ENCODE peak calls at places on chromosomes 16 and 17, in seven cellular contexts. E is amniotic stem cell; G is Daoy; T is naive thymus-derived CD8-positive, alpha-beta T cell; N is heart right ventricle; J is stimulated activated naive CD4-positive, alpha-beta T cell treated with Interleukin-2 at 50 U/mL for 16 hours; P is endothelial cell. L is an unnamed sample.

GRCh38 chr17:16443390-16444257 is 28.3 kb downstream of the TRPV2 start:
- DNase-seq in E (no peak), G (peak; percentile 46), T (no peak), N (no peak), J (no peak), P (no peak), L (no peak)

GRCh38 chr17:80929449-80929848 is 62.2 kb upstream of the CHMP6 start:
- DNase-seq in E (no peak), G (no peak), T (no peak), N (no peak), J (no peak), P (no peak), L (no peak)

GRCh38 chr16:72464052-72464451 is 292.1 kb upstream of the PMFBP1 start:
- DNase-seq in E (no peak), G (no peak), T (no peak), N (no peak), J (no peak), P (no peak), L (no peak)

GRCh38 chr17:44149750-44150329 is 8.1 kb downstream of the HROB start:
- DNase-seq in E (no peak), G (no peak), T (no peak), N (no peak), J (no peak), P (no peak), L (no peak)

GRCh38 chr17:3730881-3731429 is 7.3 kb downstream of the HASPIN start:
- DNase-seq in E (no peak), G (no peak), T (no peak), N (no peak), J (no peak), P (no peak), L (no peak)

GRCh38 chr17:77470800-77471733 is 330.3 kb downstream of the SEC14L1 start:
- DNase-seq in E (no peak), G (peak; percentile 91), T (no peak), N (peak; percentile 70), J (no peak), P (no peak), L (no peak)

GRCh38 chr17:44178133-44178532 is 7.6 kb downstream of the ASB16 start:
- DNase-seq in E (no peak), G (no peak), T (no peak), N (no peak), J (no peak), P (no peak), L (no peak)

GRCh38 chr16:75471723-75472634 is 7.5 kb upstream of the TMEM170A start:
- DNase-seq in E (peak; percentile 78), G (peak; percentile 38), T (peak; percentile 49), N (no peak), J (peak; percentile 12), P (peak; percentile 56), L (peak; percentile 31)

GRCh38 chr17:64653325-64653984 is 8.7 kb downstream of the SMURF2 start:
- DNase-seq in E (no peak), G (no peak), T (no peak), N (no peak), J (no peak), P (no peak), L (no peak)

GRCh38 chr16:71428883-71429282 is 13.0 kb downstream of the TLE7 start:
- DNase-seq in E (no peak), G (no peak), T (no peak), N (no peak), J (no peak), P (no peak), L (no peak)